ENCODE peak calls at places on chromosomes 4 and X, in seven cellular contexts. One of them, this sample, is unnamed.

GRCh38 chr4:108742451-108742850 is 20.4 kb downstream of the ETNPPL start:
- DNase-seq in NCI-H510A: no peak
- DNase-seq in T-cell: no peak
- DNase-seq in T-helper 9 cell: no peak
- DNase-seq in LHCN-M2: no peak
- DNase-seq in activated CD8-positive, alpha-beta T cell treated with anti-CD3 and anti-CD28 coated beads, Interleukin-2, amount 10 ng/mL, durations not matched to agents 7 days and 5 days: no peak
- DNase-seq in NAMALWA: no peak
- DNase-seq in this sample: no peak

GRCh38 chrX:53440631-53441517 is 6.7 kb upstream of the HSD17B10 start:
- DNase-seq in NCI-H510A: peak
- DNase-seq in T-cell: no peak
- DNase-seq in T-helper 9 cell: no peak
- DNase-seq in LHCN-M2: peak
- DNase-seq in activated CD8-positive, alpha-beta T cell treated with anti-CD3 and anti-CD28 coated beads, Interleukin-2, amount 10 ng/mL, durations not matched to agents 7 days and 5 days: peak
- DNase-seq in NAMALWA: no peak
- DNase-seq in this sample: peak

GRCh38 chrX:140164383-140164782 is 199.1 kb upstream of the CXorf66 start:
- DNase-seq in NCI-H510A: no peak
- DNase-seq in T-cell: no peak
- DNase-seq in T-helper 9 cell: no peak
- DNase-seq in LHCN-M2: no peak
- DNase-seq in activated CD8-positive, alpha-beta T cell treated with anti-CD3 and anti-CD28 coated beads, Interleukin-2, amount 10 ng/mL, durations not matched to agents 7 days and 5 days: no peak
- DNase-seq in NAMALWA: no peak
- DNase-seq in this sample: no peak

GRCh38 chr4:142607976-142608375 is 238.1 kb downstream of the INPP4B start:
- DNase-seq in NCI-H510A: no peak
- DNase-seq in T-cell: no peak
- DNase-seq in T-helper 9 cell: no peak
- DNase-seq in LHCN-M2: no peak
- DNase-seq in activated CD8-positive, alpha-beta T cell treated with anti-CD3 and anti-CD28 coated beads, Interleukin-2, amount 10 ng/mL, durations not matched to agents 7 days and 5 days: no peak
- DNase-seq in NAMALWA: no peak
- DNase-seq in this sample: no peak

GRCh38 chrX:153862369-153863250 is 23.4 kb downstream of the L1CAM start:
- DNase-seq in NCI-H510A: no peak
- DNase-seq in T-cell: no peak
- DNase-seq in T-helper 9 cell: no peak
- DNase-seq in LHCN-M2: no peak
- DNase-seq in activated CD8-positive, alpha-beta T cell treated with anti-CD3 and anti-CD28 coated beads, Interleukin-2, amount 10 ng/mL, durations not matched to agents 7 days and 5 days: no peak
- DNase-seq in NAMALWA: no peak
- DNase-seq in this sample: no peak

GRCh38 chrX:108070891-108071290 is 20.5 kb downstream of the PSMD10 start:
- DNase-seq in NCI-H510A: no peak
- DNase-seq in T-cell: no peak
- DNase-seq in T-helper 9 cell: no peak
- DNase-seq in LHCN-M2: peak
- DNase-seq in activated CD8-positive, alpha-beta T cell treated with anti-CD3 and anti-CD28 coated beads, Interleukin-2, amount 10 ng/mL, durations not matched to agents 7 days and 5 days: no peak
- DNase-seq in NAMALWA: no peak
- DNase-seq in this sample: no peak

GRCh38 chrX:153004780-153005179 is 10.9 kb upstream of the PNMA5 start:
- DNase-seq in NCI-H510A: no peak
- DNase-seq in T-cell: no peak
- DNase-seq in T-helper 9 cell: no peak
- DNase-seq in LHCN-M2: no peak
- DNase-seq in activated CD8-positive, alpha-beta T cell treated with anti-CD3 and anti-CD28 coated beads, Interleukin-2, amount 10 ng/mL, durations not matched to agents 7 days and 5 days: no peak
- DNase-seq in NAMALWA: no peak
- DNase-seq in this sample: no peak

GRCh38 chr4:66853845-66854244 is 691.5 kb downstream of the CENPC start:
- DNase-seq in NCI-H510A: no peak
- DNase-seq in T-cell: no peak
- DNase-seq in T-helper 9 cell: no peak
- DNase-seq in LHCN-M2: no peak
- DNase-seq in activated CD8-positive, alpha-beta T cell treated with anti-CD3 and anti-CD28 coated beads, Interleukin-2, amount 10 ng/mL, durations not matched to agents 7 days and 5 days: no peak
- DNase-seq in NAMALWA: no peak
- DNase-seq in this sample: no peak

GRCh38 chrX:31212856-31213748 is 141.3 kb upstream of the FTHL17 start:
- DNase-seq in NCI-H510A: no peak
- DNase-seq in T-cell: no peak
- DNase-seq in T-helper 9 cell: no peak
- DNase-seq in LHCN-M2: no peak
- DNase-seq in activated CD8-positive, alpha-beta T cell treated with anti-CD3 and anti-CD28 coated beads, Interleukin-2, amount 10 ng/mL, durations not matched to agents 7 days and 5 days: no peak
- DNase-seq in NAMALWA: no peak
- DNase-seq in this sample: no peak

GRCh38 chrX:39507034-39507433 is 590.7 kb downstream of the BCOR start:
- DNase-seq in NCI-H510A: no peak
- DNase-seq in T-cell: no peak
- DNase-seq in T-helper 9 cell: no peak
- DNase-seq in LHCN-M2: no peak
- DNase-seq in activated CD8-positive, alpha-beta T cell treated with anti-CD3 and anti-CD28 coated beads, Interleukin-2, amount 10 ng/mL, durations not matched to agents 7 days and 5 days: no peak
- DNase-seq in NAMALWA: no peak
- DNase-seq in this sample: no peak

GRCh38 chrX:28920554-28920953 is 333.3 kb downstream of the IL1RAPL1 start:
- DNase-seq in NCI-H510A: peak
- DNase-seq in T-cell: no peak
- DNase-seq in T-helper 9 cell: no peak
- DNase-seq in LHCN-M2: no peak
- DNase-seq in activated CD8-positive, alpha-beta T cell treated with anti-CD3 and anti-CD28 coated beads, Interleukin-2, amount 10 ng/mL, durations not matched to agents 7 days and 5 days: no peak
- DNase-seq in NAMALWA: no peak
- DNase-seq in this sample: no peak

GRCh38 chr4:160319868-160320260 is 1217.0 kb downstream of the RAPGEF2 start:
- DNase-seq in NCI-H510A: no peak
- DNase-seq in T-cell: no peak
- DNase-seq in T-helper 9 cell: no peak
- DNase-seq in LHCN-M2: no peak
- DNase-seq in activated CD8-positive, alpha-beta T cell treated with anti-CD3 and anti-CD28 coated beads, Interleukin-2, amount 10 ng/mL, durations not matched to agents 7 days and 5 days: no peak
- DNase-seq in NAMALWA: no peak
- DNase-seq in this sample: no peak

GRCh38 chr4:2925931-2926860 is 37.0 kb downstream of the NOP14 start:
- DNase-seq in NCI-H510A: no peak
- DNase-seq in T-cell: no peak
- DNase-seq in T-helper 9 cell: no peak
- DNase-seq in LHCN-M2: no peak
- DNase-seq in activated CD8-positive, alpha-beta T cell treated with anti-CD3 and anti-CD28 coated beads, Interleukin-2, amount 10 ng/mL, durations not matched to agents 7 days and 5 days: no peak
- DNase-seq in NAMALWA: no peak
- DNase-seq in this sample: no peak

GRCh38 chrX:16469870-16470269 is 180.1 kb upstream of the S100G start:
- DNase-seq in NCI-H510A: no peak
- DNase-seq in T-cell: no peak
- DNase-seq in T-helper 9 cell: no peak
- DNase-seq in LHCN-M2: no peak
- DNase-seq in activated CD8-positive, alpha-beta T cell treated with anti-CD3 and anti-CD28 coated beads, Interleukin-2, amount 10 ng/mL, durations not matched to agents 7 days and 5 days: no peak
- DNase-seq in NAMALWA: peak
- DNase-seq in this sample: no peak

This sample was measured in tibial nerve.